ENCODE peak calls at places on chromosomes 4 and X, in eight cellular contexts. P, G, K, D, I, R, O and E are unnamed samples. For H3K4me1, the result is how much of the 10 kb centered on the place peaks cover.

GRCh38 chr4:4559596-4559995 is 17.7 kb upstream of the STX18 start:
- DNase-seq in P (no peak), O (no peak), I (no peak), D (peak), K (peak), G (no peak), R (peak), E (no peak)

GRCh38 chr4:126851391-126851790 is 781.4 kb upstream of the INTU start:
- DNase-seq in G (no peak), D (peak), K (no peak), O (no peak), I (no peak), P (no peak), R (peak), E (no peak)

GRCh38 chr4:151667025-151667424 is 93.8 kb downstream of the GATB start:
- DNase-seq in D (peak), K (no peak), I (no peak), G (no peak), P (peak), R (no peak), O (no peak), E (no peak)

GRCh38 chr4:153741529-153741928 is 18.3 kb downstream of the RNF175 start:
- DNase-seq in O (no peak), I (no peak), D (no peak), G (no peak), P (no peak), R (no peak), K (no peak), E (no peak)

GRCh38 chrX:47030339-47030738 is 47.9 kb upstream of the RGN start:
- DNase-seq in I (peak), R (peak), D (peak), O (no peak), P (no peak), G (no peak), K (no peak), E (no peak)

GRCh38 chr4:108940086-108941033 is 177.5 kb upstream of the ETNPPL start:
- DNase-seq in D (peak), I (no peak), R (peak), O (no peak), P (peak), K (peak), G (no peak), E (no peak)

GRCh38 chr4:173494013-173494970 is 35.7 kb downstream of the HAND2 start:
- DNase-seq in G (peak), I (peak), O (peak), D (peak), P (peak), R (peak), K (peak), E (peak)

GRCh38 chr4:69089388-69089787 is 6.9 kb upstream of the UGT2B7 start:
- DNase-seq in D (no peak), K (no peak), G (no peak), P (no peak), I (no peak), O (no peak), R (no peak), E (no peak)

GRCh38 chr4:97116511-97116910 is 1026.8 kb downstream of the STPG2 start:
- DNase-seq in D (no peak), I (no peak), R (no peak), P (no peak), O (no peak), G (no peak), K (no peak), E (no peak)

GRCh38 chr4:68591204-68591603 is 15.1 kb upstream of the UGT2B17 start:
- DNase-seq in O (no peak), D (no peak), G (no peak), R (peak), P (no peak), K (no peak), I (no peak), E (no peak)

GRCh38 chrX:45775462-45775861 is 574.8 kb upstream of the DIPK2B start:
- DNase-seq in I (peak), P (no peak), D (peak), R (peak), G (no peak), K (peak), O (no peak), E (no peak)

GRCh38 chrX:69555396-69556023 is 51.4 kb downstream of the NALF2 start:
- DNase-seq in K (no peak), G (no peak), R (no peak), O (no peak), D (no peak), I (no peak), P (no peak), E (no peak)

GRCh38 chrX:18885317-18886004 is 98.5 kb downstream of the PHKA2 start:
- DNase-seq in O (no peak), P (no peak), G (no peak), K (no peak), D (peak), I (no peak), R (peak), E (no peak)

GRCh38 chr4:128825226-128825625 is 15.7 kb downstream of the JADE1 start:
- DNase-seq in K (peak), D (no peak), R (peak), P (peak), I (peak), G (no peak), O (no peak), E (no peak)

GRCh38 chrX:131671714-131672113 is 127.8 kb downstream of the OR13H1 start:
- DNase-seq in K (no peak), D (no peak), O (no peak), R (no peak), I (no peak), P (no peak), G (no peak), E (no peak)
- H3K4me1 ChIP-seq in K (under half), D (under half), O (under half), R (under half), I (under half), P (under half), G (under half), E (under half)

DNA sequence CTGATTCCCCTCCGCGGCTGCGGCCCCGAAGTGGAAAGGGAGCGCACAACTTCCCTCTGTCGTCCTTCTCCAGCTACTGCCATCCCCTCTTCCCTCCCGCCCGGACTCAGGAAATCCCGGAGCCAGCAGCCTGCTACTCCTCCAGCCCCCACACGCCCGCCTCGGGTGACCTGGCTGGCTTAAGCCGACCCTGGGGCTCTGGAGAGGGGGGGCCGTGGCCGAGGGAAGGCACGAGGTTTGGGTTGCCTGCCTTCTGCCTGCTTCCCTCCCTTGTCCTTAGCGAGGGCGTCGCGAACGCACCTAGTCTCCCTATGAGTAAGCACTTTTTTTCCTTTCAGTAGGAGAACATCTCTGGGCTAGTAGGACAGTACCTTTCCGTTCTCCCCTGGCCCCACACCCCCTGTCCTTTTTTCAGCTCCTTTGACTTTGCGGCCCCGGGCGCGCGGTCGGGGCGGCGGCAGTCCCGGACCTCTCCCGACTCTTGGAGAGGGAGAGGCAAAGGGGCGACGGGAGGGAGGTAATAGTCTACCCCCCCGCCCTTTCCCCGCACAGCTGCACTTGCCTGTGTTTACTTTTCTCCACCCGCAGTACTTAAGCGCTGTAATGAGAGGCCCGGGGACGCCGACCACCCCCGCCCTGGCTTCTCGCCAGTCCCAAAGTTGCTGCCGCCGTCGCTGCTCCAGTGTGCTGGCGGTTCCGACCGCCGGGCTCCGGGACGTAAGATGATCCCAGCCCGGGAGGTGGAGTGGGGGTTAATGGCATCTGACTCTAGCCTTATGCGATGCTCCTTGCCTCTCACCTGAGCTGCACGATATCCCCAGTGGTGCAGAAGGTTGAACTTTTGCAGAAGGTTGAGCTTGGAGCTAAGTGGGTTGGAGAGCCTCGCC is 874 bp downstream of the PLS3 start:
- DNase-seq in O (peak), I (peak), K (peak), D (peak), G (peak), P (peak), R (peak), E (peak)
- TF ChIP-seq CTCF in O (no peak), I (no peak), K (no peak), D (no peak), G (no peak), P (peak), R (peak), E (no peak)

DNA sequence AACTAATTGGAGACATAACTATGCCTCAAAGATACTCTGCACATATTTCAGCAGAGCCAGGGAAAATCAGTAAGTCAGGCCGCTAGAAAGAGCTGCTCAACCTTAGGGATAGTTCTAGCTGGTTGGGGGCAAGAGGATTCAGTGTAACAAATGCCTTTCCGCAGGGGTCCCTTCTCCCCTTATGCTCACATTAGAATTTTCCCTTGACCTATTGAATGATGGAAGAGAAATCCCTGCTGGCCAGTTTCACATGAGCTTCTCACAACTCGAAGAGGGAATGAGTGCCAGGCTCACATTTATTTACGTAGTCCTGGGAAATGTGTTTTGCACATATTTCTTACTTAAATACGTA is 66.2 kb upstream of the USP9X start:
- DNase-seq in O (no peak), I (no peak), K (no peak), P (no peak), R (no peak), D (no peak), G (no peak), E (no peak)
- H3K27ac ChIP-seq in O (no peak), I (no peak), K (no peak), P (no peak), R (no peak), D (no peak), G (no peak), E (no peak)

DNA sequence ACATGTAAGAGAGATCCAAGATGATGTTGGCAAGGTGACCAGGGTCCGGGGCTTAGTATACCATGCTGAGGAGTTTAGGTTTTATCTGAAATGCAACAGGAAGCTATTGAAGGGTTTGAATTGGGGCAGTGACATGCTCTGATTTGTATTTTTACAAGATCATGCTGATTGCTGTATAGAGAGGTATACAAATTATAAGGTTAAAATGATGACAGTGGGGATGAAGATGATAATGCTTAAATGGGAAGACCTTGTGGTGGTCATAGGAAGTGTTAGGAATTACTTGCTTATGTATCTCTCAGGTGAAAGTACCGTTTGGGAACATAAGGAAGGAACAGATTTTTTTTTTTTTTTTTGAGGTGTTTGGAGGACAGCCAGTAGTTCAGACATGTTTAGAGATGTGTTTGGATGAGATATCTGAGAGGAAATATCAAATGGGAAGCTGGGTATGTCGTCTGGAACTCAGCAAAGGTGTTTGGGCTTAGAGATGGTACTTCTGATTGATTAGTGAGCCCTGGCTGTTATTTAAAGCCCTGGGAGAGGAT is 5.0 kb downstream of the BMP2K start:
- DNase-seq in G (no peak), I (no peak), O (no peak), R (peak), P (no peak), K (no peak), D (no peak), E (no peak)
- H3K4me1 ChIP-seq in G (under half), I (under half), O (half or more), R (under half), P (under half), K (under half), D (under half), E (half or more)

GRCh38 chr4:124862261-124862660 is 149.7 kb upstream of the ANKRD50 start:
- DNase-seq in I (no peak), K (no peak), O (no peak), P (no peak), D (no peak), R (no peak), G (no peak), E (no peak)
- TF ChIP-seq CTCF in I (no peak), K (no peak), O (no peak), P (no peak), D (no peak), R (no peak), G (no peak), E (no peak)

GRCh38 chr4:102174800-102175199 is 170.5 kb downstream of the SLC39A8 start:
- DNase-seq in D (peak), K (no peak), R (peak), O (no peak), P (no peak), G (no peak), I (peak), E (no peak)

GRCh38 chr4:102180080-102180479 is 165.2 kb downstream of the SLC39A8 start:
- DNase-seq in G (no peak), P (no peak), K (no peak), R (peak), D (no peak), O (no peak), I (no peak), E (no peak)
- H3K27ac ChIP-seq in G (no peak), P (no peak), K (no peak), R (no peak), D (no peak), O (no peak), I (no peak), E (no peak)

DNA sequence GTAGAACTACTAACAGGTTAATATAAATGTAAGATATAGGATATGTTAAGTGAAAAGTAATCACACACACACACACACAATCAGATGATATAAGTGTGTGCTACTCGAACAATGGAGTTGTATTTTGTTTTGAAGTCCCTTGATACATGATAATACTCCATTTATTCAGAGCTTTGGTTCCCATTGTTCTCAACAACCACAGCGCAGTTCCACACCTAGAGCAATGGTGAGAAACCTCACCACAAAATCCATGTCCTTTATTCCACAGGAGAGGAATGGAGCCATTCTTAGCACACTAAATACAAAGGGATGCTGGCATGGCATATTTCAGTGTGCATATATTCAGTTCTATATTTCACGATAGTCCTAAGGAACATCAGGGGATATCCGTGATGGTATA is 139.2 kb downstream of the PPP3CA start:
- DNase-seq in O (no peak), P (no peak), G (no peak), I (no peak), D (no peak), K (no peak), R (no peak), E (no peak)
- H3K4me1 ChIP-seq in O (under half), P (under half), G (under half), I (half or more), D (under half), K (under half), R (under half), E (under half)